ENCODE peak calls at places on chromosomes 16 and 17, in five cellular contexts. T is adrenal gland, Z is tibial nerve, H is IMR-90, J is ovary. R is an unnamed sample.

GRCh38 chr16:81505011-81505660 is 60.5 kb downstream of the CMIP start:
- DNase-seq in Z (no peak), H (no peak), J (no peak), T (no peak), R (no peak)

GRCh38 chr16:8998114-8998513 is 34.4 kb upstream of the USP7 start:
- DNase-seq in Z (no peak), H (peak), T (no peak), J (no peak), R (no peak)

GRCh38 chr17:79836952-79837887 is 2.0 kb downstream of the CBX4 start:
- DNase-seq in T (peak), H (peak), Z (no peak), J (peak), R (peak)

GRCh38 chr17:4519361-4519788 is 20.7 kb downstream of the SPNS2 start:
- DNase-seq in H (no peak), T (peak), Z (no peak), J (peak), R (peak)

GRCh38 chr17:57109393-57110151 is 24.5 kb downstream of the AKAP1 start:
- DNase-seq in Z (no peak), H (peak), J (no peak), T (no peak), R (no peak)

GRCh38 chr16:25501530-25502255 is 190.1 kb upstream of the HS3ST4 start:
- DNase-seq in Z (no peak), H (no peak), T (no peak), J (no peak), R (no peak)

GRCh38 chr17:17063546-17064122 is 21.4 kb downstream of the MPRIP start:
- DNase-seq in Z (peak), T (peak), J (no peak), H (no peak), R (no peak)

GRCh38 chr17:29844339-29845048 is 85.5 kb downstream of the SSH2 start:
- DNase-seq in J (no peak), T (no peak), Z (no peak), H (no peak), R (no peak)

GRCh38 chr17:28548417-28549130 is 3.9 kb downstream of the UNC119 start:
- DNase-seq in Z (no peak), T (no peak), J (no peak), H (no peak), R (no peak)

GRCh38 chr17:83004791-83005380 is 74.5 kb upstream of the METRNL start:
- DNase-seq in Z (no peak), H (no peak), T (no peak), J (no peak), R (no peak)

GRCh38 chr17:65131946-65132345 is 5.2 kb upstream of the RGS9 start:
- DNase-seq in J (no peak), T (no peak), H (peak), Z (no peak), R (no peak)

GRCh38 chr16:86576591-86577313 is 1.6 kb upstream of the FOXL1 start:
- DNase-seq in T (no peak), Z (no peak), H (no peak), J (no peak), R (no peak)

GRCh38 chr17:4381690-4382671 is 15.5 kb upstream of the UBE2G1 start:
- DNase-seq in T (no peak), Z (no peak), H (no peak), J (no peak), R (no peak)

GRCh38 chr17:49914096-49914490 is 54.9 kb upstream of the DLX4 start:
- DNase-seq in J (no peak), Z (no peak), H (no peak), T (no peak), R (no peak)

GRCh38 chr16:87487361-87487924 is 5.4 kb downstream of the ZCCHC14 start:
- DNase-seq in Z (no peak), H (no peak), T (peak), J (no peak), R (no peak)

GRCh38 chr16:2675714-2676113 is 6.6 kb upstream of the KCTD5 start:
- DNase-seq in T (no peak), Z (no peak), J (no peak), H (peak), R (no peak)

GRCh38 chr17:41042953-41043352 is 1.7 kb upstream of the KRTAP1-1 start:
- DNase-seq in T (no peak), H (no peak), Z (no peak), J (no peak), R (no peak)

GRCh38 chr16:80285089-80285488 is 255.7 kb upstream of the DYNLRB2 start:
- DNase-seq in Z (no peak), J (no peak), T (no peak), H (peak), R (no peak)

GRCh38 chr17:27338536-27338985 is 44.6 kb downstream of the WSB1 start:
- DNase-seq in Z (no peak), H (no peak), T (no peak), J (no peak), R (no peak)

GRCh38 chr17:48989100-48989499 is 8.1 kb upstream of the IGF2BP1 start:
- DNase-seq in T (no peak), Z (no peak), H (no peak), J (no peak), R (no peak)

GRCh38 chr16:67796099-67796718 is 10.2 kb downstream of the RANBP10 start:
- DNase-seq in T (no peak), Z (no peak), J (no peak), H (no peak), R (no peak)

GRCh38 chr16:48970216-48970615 is 311.4 kb downstream of the CBLN1 start:
- DNase-seq in J (no peak), H (no peak), T (no peak), Z (no peak), R (no peak)

GRCh38 chr16:48971571-48972071 is 310.0 kb downstream of the CBLN1 start:
- DNase-seq in T (no peak), J (no peak), H (no peak), Z (no peak), R (peak)

GRCh38 chr16:48969611-48970010 is 312.0 kb downstream of the CBLN1 start:
- DNase-seq in H (no peak), J (no peak), T (no peak), Z (no peak), R (no peak)

DNA sequence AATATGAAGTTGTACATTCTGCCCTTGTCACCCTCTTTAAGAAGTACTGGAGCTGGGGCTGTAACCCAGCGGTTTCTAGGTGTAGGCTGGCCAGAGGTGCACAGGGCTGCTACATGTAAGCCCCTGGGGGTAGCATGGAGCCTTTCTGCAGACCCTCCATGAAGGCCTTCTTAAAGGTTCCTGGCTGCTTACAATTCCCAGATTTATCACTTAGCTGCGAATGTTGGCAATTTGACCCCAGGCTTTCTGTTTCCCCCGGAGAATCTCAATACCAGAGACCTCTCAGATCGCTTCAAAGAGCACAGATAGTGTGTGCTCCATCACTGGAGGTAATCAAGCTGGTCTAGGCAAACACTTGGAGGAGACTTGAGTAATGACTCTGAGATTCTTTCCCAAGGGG is 309.4 kb downstream of the CBLN1 start:
- DNase-seq in Z (no peak), T (no peak), J (no peak), H (no peak), R (no peak)
- H3K4me3 ChIP-seq in Z (no peak), T (no peak), J (no peak), H (no peak), R (no peak)

GRCh38 chr17:81094744-81095607 is 60.0 kb downstream of the BAIAP2 start:
- DNase-seq in J (peak), Z (peak), H (peak), T (peak), R (peak)
- TF ChIP-seq CTCF in J (no peak), Z (peak), H (peak), T (peak), R (no peak)

DNA sequence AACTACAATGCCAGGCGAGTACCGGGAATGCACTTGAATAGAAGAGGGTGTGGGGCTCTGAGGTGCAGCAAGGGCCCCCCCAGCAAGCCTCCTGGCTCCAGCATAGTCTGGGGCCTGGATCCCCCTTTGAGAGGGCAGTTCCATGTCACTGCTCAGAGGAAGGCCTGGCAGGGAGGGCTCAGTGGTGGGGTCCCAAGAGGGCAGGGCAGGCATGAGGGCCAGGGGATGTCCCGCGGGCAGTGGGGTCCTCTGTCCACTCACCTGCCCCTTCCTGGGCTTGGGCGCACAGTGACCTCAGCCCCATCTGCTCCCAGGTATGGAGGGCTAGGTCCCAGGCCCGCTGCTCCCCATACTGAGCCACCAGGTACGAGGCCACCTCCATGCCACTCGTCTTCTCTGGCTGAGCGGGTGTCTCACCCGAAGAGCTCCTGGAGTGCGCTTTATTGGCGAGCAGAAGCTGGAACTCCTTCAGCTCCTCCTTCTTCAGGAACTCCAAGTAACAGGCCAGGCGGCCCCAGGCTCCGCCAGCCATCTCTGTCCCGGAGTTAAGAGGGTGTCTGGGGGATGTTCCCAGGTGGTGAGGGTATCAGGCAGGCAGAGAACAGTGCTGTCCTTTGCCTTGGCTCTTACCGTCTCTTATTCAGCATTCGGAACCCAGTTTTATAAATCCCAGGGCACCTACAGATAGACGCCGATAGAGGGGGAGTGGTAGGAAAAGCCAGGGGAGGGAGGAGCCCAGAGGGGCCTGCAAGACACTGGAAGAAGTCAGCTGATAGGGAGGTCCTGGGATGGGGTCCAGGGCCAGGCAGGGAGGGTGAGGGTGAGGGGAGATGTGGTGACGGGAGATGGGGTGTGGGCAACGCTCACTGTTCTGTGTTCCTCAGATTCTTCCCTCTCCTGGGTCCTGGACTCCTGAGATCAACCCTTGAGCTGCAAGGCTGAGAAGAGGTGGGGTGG is 605 bp downstream of the NLRP1 start:
- DNase-seq in J (no peak), T (no peak), H (peak), Z (no peak), R (peak)
- H3K4me3 ChIP-seq in J (peak), T (no peak), H (peak), Z (peak), R (peak)

GRCh38 chr17:78825696-78826095 is 14.9 kb downstream of the USP36 start:
- DNase-seq in Z (no peak), H (no peak), T (no peak), J (no peak), R (no peak)

GRCh38 chr17:78826426-78826825 is 14.2 kb downstream of the USP36 start:
- DNase-seq in H (peak), T (no peak), Z (no peak), J (no peak), R (no peak)

GRCh38 chr17:78829477-78829876 is 11.1 kb downstream of the USP36 start:
- DNase-seq in H (no peak), T (no peak), Z (no peak), J (no peak), R (no peak)

GRCh38 chr17:78826836-78827509 is 13.6 kb downstream of the USP36 start:
- DNase-seq in T (no peak), H (no peak), J (no peak), Z (no peak), R (no peak)

DNA sequence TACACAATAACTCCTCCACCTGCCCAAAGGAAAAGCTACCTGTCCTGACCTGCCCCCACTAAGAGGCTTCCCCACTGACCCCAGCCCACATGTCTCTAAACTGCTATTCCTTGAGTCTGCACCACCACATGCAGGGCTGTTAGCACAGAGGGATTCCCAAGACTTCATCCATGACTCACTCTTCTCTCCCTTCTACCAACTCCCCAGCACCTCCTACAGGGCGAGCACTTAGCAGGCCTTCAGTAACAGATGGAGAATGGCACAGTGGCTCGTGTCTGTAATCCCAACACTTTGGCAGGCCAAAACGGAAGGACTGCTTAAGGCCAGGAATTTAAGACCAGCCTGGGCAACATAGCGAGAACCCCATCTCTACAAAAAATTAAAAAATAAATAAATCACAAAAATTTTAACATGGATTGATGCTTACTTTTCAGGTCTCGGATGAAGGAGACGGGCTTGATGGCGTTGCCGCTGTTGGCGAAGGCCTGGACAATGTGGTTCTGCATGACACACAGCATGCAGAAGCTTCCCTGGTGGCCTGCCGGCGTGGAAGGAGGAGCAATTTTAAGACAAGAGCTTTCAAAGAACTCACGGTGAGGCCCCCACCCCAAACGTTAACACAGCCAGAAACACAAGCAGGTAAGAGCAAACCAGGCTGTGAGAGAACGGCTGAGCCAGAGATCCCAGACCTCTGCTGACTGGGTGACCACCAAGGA is 12.0 kb downstream of the USP36 start:
- DNase-seq in J (no peak), H (peak), T (no peak), Z (no peak), R (no peak)
- TF ChIP-seq CTCF in J (no peak), H (peak), T (no peak), Z (no peak), R (no peak)

DNA sequence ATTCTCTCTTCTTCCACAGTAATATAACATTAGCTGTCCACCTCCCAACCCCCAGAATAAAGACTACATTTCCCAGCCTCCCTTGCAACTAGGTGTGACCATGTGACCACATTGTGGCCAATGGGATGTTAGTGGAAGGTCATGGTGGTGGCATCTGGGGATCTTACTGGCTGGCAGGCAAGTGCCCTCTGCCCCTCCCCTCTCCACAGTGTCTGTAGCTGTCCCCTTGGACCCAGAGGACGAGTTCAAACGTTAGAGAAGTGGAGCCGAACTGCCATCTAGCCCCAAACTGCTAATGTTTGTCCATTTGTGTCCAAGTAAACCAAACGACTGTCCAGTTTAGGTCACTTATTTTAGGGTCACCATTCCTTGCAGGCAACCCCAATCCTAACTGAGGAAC is 26.6 kb upstream of the KCNG4 start:
- DNase-seq in J (no peak), Z (peak), H (peak), T (peak), R (no peak)
- H3K4me3 ChIP-seq in J (no peak), Z (no peak), H (no peak), T (no peak), R (no peak)

GRCh38 chr17:200604-200985 is 19.1 kb upstream of the DOC2B start:
- DNase-seq in H (no peak), J (no peak), T (peak), Z (no peak), R (no peak)
- TF ChIP-seq CTCF in H (no peak), J (no peak), T (no peak), Z (no peak), R (no peak)

GRCh38 chr17:39097537-39097936 is 53.9 kb downstream of the PLXDC1 start:
- DNase-seq in J (no peak), H (no peak), Z (no peak), T (no peak), R (no peak)
- H3K4me3 ChIP-seq in J (no peak), H (no peak), Z (no peak), T (no peak), R (no peak)

GRCh38 chr17:63497708-63498483 is 21.0 kb downstream of the ACE start:
- DNase-seq in Z (no peak), J (no peak), H (peak), T (no peak), R (no peak)
- TF ChIP-seq CTCF in Z (no peak), J (no peak), H (peak), T (no peak), R (no peak)

DNA sequence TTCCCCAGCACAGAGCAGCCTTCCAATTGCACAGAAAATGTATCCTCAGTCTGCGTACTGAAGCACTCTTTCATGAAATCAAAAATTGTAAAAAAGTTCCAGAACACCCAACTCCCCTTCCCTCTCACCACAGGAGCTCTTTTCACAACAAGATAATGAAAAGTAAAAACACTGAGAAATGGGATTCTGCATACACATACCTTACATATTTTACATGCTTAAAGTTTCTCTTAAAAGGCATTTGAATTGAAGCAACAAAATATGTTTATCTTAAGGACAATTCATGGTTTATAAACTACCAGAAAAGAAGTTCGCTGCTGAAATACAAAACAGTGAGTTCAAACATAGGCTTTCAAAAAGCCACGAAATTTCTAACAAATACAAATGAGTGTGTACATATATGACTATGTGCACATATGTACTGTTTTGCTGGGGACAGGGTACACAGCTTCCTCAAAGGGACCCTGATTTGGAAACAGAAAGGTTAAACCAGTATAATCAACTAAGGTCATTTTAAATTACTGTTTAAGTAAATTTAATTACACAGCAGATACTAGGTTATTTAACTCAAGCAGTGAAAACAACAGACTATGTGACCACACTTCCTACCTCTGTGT is 33.8 kb downstream of the COG1 start:
- DNase-seq in J (no peak), Z (no peak), H (peak), T (no peak), R (no peak)
- H3K4me3 ChIP-seq in J (no peak), Z (no peak), H (peak), T (no peak), R (no peak)

GRCh38 chr17:34318474-34318873 is 761 bp upstream of the CCL8 start:
- DNase-seq in H (no peak), Z (no peak), J (no peak), T (no peak), R (no peak)
- TF ChIP-seq CTCF in H (no peak), Z (no peak), J (no peak), T (no peak), R (no peak)

R was measured in uterus.